ENCODE peak calls at places on chromosomes 3 and 15, in five cellular contexts. X, U, M, Q and L are unnamed samples.

GRCh38 chr3:18185624-18186023 is 239.5 kb downstream of the SATB1 start:
- DNase-seq in X (no peak), U (no peak), M (no peak), Q (no peak), L (no peak)

GRCh38 chr15:62059108-62059817 is 984 bp downstream of the VPS13C start:
- DNase-seq in X (no peak), U (no peak), M (peak), Q (no peak), L (no peak)

GRCh38 chr15:100762289-100762688 is 117.3 kb upstream of the ALDH1A3 start:
- DNase-seq in X (peak), U (no peak), M (no peak), Q (no peak), L (no peak)

GRCh38 chr15:101526021-101526420 is 36.5 kb upstream of the PCSK6 start:
- DNase-seq in X (no peak), U (no peak), M (no peak), Q (no peak), L (no peak)

GRCh38 chr3:53194218-53195065 is 33.4 kb downstream of the PRKCD start:
- DNase-seq in X (no peak), U (no peak), M (peak), Q (no peak), L (no peak)

GRCh38 chr3:142931222-142931621 is 32.3 kb downstream of the PAQR9 start:
- DNase-seq in X (no peak), U (no peak), M (no peak), Q (no peak), L (no peak)

GRCh38 chr3:81352867-81353266 is 408.6 kb downstream of the GBE1 start:
- DNase-seq in X (no peak), U (no peak), M (peak), Q (no peak), L (no peak)

GRCh38 chr3:133258358-133258757 is 141.5 kb upstream of the BFSP2 start:
- DNase-seq in X (no peak), U (no peak), M (no peak), Q (no peak), L (no peak)

GRCh38 chr3:172106989-172107388 is 67.6 kb downstream of the FNDC3B start:
- DNase-seq in X (no peak), U (no peak), M (peak), Q (no peak), L (no peak)

GRCh38 chr3:12750223-12750622 is 8.8 kb downstream of the TMEM40 start:
- DNase-seq in X (peak), U (peak), M (peak), Q (no peak), L (no peak)

GRCh38 chr15:23095796-23096195 is 40.8 kb downstream of the GOLGA6L1 start:
- DNase-seq in X (no peak), U (no peak), M (no peak), Q (no peak), L (no peak)

GRCh38 chr3:195896361-195897080 is 11.8 kb downstream of the TNK2 start:
- DNase-seq in X (peak), U (peak), M (peak), Q (peak), L (no peak)

GRCh38 chr3:111667621-111668239 is 72.6 kb upstream of the ZBED2 start:
- DNase-seq in X (no peak), U (no peak), M (peak), Q (no peak), L (peak)

GRCh38 chr3:111194048-111194447 is 122.4 kb downstream of the NECTIN3 start:
- DNase-seq in X (no peak), U (no peak), M (no peak), Q (no peak), L (no peak)

GRCh38 chr15:56653082-56653481 is 80.2 kb downstream of the ZNF280D start:
- DNase-seq in X (no peak), U (no peak), M (no peak), Q (no peak), L (no peak)

GRCh38 chr15:60720493-60721231 is 241.7 kb upstream of the ICE2 start:
- DNase-seq in X (no peak), U (no peak), M (no peak), Q (no peak), L (no peak)

GRCh38 chr3:122824465-122825379 is 29.9 kb downstream of the SLC49A4 start:
- DNase-seq in X (no peak), U (no peak), M (no peak), Q (no peak), L (no peak)

GRCh38 chr15:56211064-56211463 is 32.6 kb downstream of the RFX7 start:
- DNase-seq in X (no peak), U (no peak), M (no peak), Q (no peak), L (no peak)

GRCh38 chr3:131091768-131092167 is 65.1 kb downstream of the NEK11 start:
- DNase-seq in X (no peak), U (no peak), M (no peak), Q (no peak), L (no peak)

GRCh38 chr15:51499379-51499976 is 123.1 kb downstream of the DMXL2 start:
- DNase-seq in X (no peak), U (no peak), M (peak), Q (no peak), L (no peak)

GRCh38 chr3:29317659-29318173 is 36.8 kb downstream of the RBMS3 start:
- DNase-seq in X (no peak), U (no peak), M (no peak), Q (no peak), L (no peak)

GRCh38 chr3:38536686-38537085 is 40.5 kb downstream of the EXOG start:
- DNase-seq in X (no peak), U (no peak), M (no peak), Q (no peak), L (no peak)

GRCh38 chr3:24069045-24069444 is 124.0 kb downstream of the NR1D2 start:
- DNase-seq in X (no peak), U (no peak), M (peak), Q (no peak), L (no peak)

GRCh38 chr3:76107935-76108570 is 322.7 kb upstream of the ZNF717 start:
- DNase-seq in X (no peak), U (no peak), M (peak), Q (no peak), L (no peak)

GRCh38 chr3:134427400-134428111 is 53.3 kb upstream of the AMOTL2 start:
- DNase-seq in X (peak), U (no peak), M (peak), Q (no peak), L (no peak)

GRCh38 chr3:160885791-160886286 is 129.8 kb downstream of the PPM1L start:
- DNase-seq in X (no peak), U (peak), M (peak), Q (peak), L (peak)

GRCh38 chr15:55358471-55358870 is 39.4 kb downstream of the PIGB start:
- DNase-seq in X (no peak), U (no peak), M (no peak), Q (no peak), L (no peak)

GRCh38 chr3:127820221-127820870 is 2.0 kb downstream of the MGLL start:
- DNase-seq in X (no peak), U (no peak), M (peak), Q (no peak), L (no peak)

DNA sequence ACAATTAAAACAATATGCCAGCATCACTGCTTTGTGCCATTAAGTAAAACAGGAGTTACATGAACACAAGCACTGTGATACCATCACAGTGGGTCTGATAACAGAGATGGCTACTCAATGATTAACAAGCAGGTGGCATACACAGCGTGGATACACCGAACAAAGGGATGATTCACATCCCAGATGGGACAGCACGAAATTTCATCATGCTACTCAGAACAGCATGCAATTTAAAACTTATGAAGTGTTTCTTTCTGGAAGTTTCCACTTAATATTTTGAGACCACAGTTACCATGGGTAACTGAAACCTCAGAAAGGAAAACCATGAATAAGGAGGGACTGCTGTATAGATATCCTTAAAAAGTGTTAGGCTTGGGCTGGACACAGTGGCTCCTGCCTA is 44.5 kb downstream of the SLC24A1 start:
- DNase-seq in X (no peak), U (no peak), M (peak), Q (no peak), L (no peak)
- H3K27ac ChIP-seq in X (no peak), U (no peak), M (no peak), Q (peak), L (peak)

GRCh38 chr15:85556618-85556895 is 176.2 kb downstream of the AKAP13 start:
- DNase-seq in X (no peak), U (no peak), M (no peak), Q (no peak), L (no peak)
- H3K27ac ChIP-seq in X (no peak), U (no peak), M (no peak), Q (no peak), L (no peak)

DNA sequence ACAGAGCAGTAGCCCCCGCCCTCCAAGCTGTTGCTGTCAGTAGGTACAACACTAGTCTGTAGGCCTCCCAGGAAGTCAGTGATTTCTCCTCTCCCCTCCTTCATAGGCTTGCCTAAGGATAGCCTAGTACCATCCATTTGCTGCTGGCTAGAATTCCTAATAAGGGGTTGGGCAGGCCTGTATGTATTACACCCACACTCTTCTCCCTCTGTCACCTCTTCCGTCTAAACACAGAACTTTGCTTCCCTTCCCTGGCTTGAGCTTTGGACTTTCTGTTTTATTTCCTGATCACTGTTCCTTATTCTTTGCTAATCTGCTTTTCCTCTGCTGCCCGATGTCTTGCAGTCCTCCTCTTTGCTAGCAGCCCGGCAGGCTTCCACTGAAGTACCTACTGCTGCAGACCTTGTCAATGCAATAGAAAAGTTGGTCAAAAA is 93.4 kb upstream of the UMPS start:
- DNase-seq in X (no peak), U (no peak), M (no peak), Q (no peak), L (no peak)
- H3K27ac ChIP-seq in X (no peak), U (no peak), M (peak), Q (no peak), L (no peak)

DNA sequence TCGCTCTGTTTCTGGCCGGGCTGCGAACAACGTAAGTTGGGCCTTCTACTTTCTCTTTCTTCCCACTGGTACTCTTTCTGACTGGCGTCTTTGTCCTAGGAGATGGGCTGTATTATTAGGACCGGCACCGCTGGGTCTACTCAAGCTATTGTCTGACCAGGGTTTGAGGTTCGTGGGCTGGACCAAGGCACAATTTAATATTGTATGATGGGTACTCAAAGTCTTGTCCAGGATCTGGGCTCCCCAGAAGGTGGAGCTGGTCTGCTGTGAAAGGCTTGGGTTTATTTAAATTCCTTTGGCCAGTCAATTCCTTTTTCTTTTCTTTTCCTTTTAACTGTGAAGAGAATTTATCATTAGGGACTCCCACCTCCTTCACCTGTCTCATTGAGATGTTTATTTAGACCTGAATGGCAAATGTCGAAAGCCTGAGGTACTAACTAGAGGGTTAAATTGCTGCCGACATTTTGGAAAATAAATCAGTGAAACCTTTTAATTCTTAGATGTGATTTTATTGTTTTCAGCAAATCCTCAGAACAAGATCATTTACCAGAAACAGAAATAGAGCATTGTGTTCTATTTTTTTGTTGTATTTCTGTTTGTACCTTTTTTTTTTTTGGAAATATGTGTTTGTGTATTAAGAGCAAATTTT is 410 bp downstream of the LRRC49 start:
- DNase-seq in X (no peak), U (no peak), M (peak), Q (no peak), L (no peak)
- H3K27ac ChIP-seq in X (peak), U (peak), M (no peak), Q (peak), L (peak)

GRCh38 chr3:145124886-145125285 is 1036.1 kb downstream of the PLOD2 start:
- DNase-seq in X (no peak), U (no peak), M (no peak), Q (no peak), L (no peak)
- H3K27ac ChIP-seq in X (no peak), U (no peak), M (no peak), Q (no peak), L (no peak)

GRCh38 chr3:43016513-43016865 is 37.4 kb downstream of the GASK1A start:
- DNase-seq in X (no peak), U (no peak), M (no peak), Q (no peak), L (no peak)

GRCh38 chr3:43017038-43017437 is 37.9 kb downstream of the GASK1A start:
- DNase-seq in X (no peak), U (no peak), M (no peak), Q (no peak), L (no peak)

GRCh38 chr3:43017593-43018195 is 38.6 kb downstream of the GASK1A start:
- DNase-seq in X (no peak), U (no peak), M (no peak), Q (no peak), L (no peak)

GRCh38 chr3:43022111-43022510 is 43.0 kb downstream of the GASK1A start:
- DNase-seq in X (no peak), U (no peak), M (no peak), Q (no peak), L (no peak)

DNA sequence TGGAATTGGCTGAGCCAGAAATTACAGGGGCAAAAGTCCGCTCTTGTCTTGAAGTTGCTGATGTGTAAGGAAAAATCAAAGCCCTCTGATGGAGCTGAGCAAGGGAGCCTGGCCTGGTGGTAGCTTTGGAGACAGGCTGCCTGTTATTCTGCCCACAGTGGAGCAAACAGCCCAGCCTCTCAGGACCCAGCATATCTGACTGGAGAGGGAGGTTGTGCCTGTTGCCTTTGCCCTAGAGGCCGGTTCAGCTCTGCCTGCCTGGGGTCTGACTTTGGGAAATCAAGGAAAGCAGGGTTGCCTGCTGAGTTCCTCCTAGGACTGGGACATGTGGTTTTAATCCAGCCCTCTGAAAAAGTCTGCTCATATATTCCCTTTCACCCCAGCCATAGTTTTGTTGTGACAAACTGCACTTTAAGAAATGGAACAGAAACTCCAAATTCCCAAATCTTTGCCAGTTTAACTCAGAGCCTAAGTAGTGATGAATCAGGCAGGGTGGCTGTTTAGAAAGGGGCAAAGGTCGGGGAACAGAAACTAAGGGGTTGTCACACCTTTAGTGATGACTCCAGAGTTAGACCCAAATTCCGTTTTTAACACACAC is 40.2 kb downstream of the GASK1A start:
- DNase-seq in X (no peak), U (no peak), M (no peak), Q (no peak), L (no peak)
- H3K27ac ChIP-seq in X (no peak), U (peak), M (no peak), Q (no peak), L (no peak)

GRCh38 chr3:63097396-63097795 is 180.7 kb upstream of the SYNPR start:
- DNase-seq in X (no peak), U (no peak), M (no peak), Q (no peak), L (no peak)
- H3K27ac ChIP-seq in X (no peak), U (no peak), M (no peak), Q (no peak), L (no peak)

GRCh38 chr15:52511084-52511483 is 17.6 kb downstream of the MYO5A start:
- DNase-seq in X (no peak), U (no peak), M (no peak), Q (no peak), L (no peak)
- H3K27ac ChIP-seq in X (no peak), U (no peak), M (no peak), Q (no peak), L (peak)